ENCODE peak calls at places on chromosomes 6 and 20, in eight cellular contexts. M is hepatocyte, H is body of pancreas, A is lower lobe of right lung, R is tibial artery, P is fibroblast of lung, B is suprapubic skin, U is HepG2. G is an unnamed sample.

GRCh38 chr6:42453649-42454427 is 2.1 kb upstream of the TRERF1 start:
- DNase-seq in M (peak; percentile 76), H (peak; percentile 44), A (peak; percentile 53), R (peak; percentile 51), P (peak; percentile 66), B (peak; percentile 76), U (no peak), G (peak; percentile 74)

GRCh38 chr20:7503501-7503900 is 436.8 kb downstream of the HAO1 start:
- DNase-seq in M (no peak), H (no peak), A (no peak), R (no peak), P (peak; percentile 1), B (no peak), U (no peak), G (no peak)

GRCh38 chr6:101401792-101402617 is 8.5 kb downstream of the GRIK2 start:
- DNase-seq in M (peak; percentile 40), H (no peak), A (no peak), R (no peak), P (peak; percentile 20), B (no peak), U (no peak), G (no peak)

GRCh38 chr6:14951704-14952103 is 294.2 kb upstream of the JARID2 start:
- DNase-seq in M (no peak), H (no peak), A (no peak), R (no peak), P (no peak), B (no peak), U (no peak), G (no peak)

GRCh38 chr6:121595646-121596045 is 160.2 kb downstream of the GJA1 start:
- DNase-seq in M (no peak), H (no peak), A (no peak), R (no peak), P (no peak), B (no peak), U (no peak), G (no peak)

GRCh38 chr6:27275025-27275956 is 27.8 kb downstream of the PRSS16 start:
- DNase-seq in M (no peak), H (no peak), A (no peak), R (no peak), P (no peak), B (no peak), U (no peak), G (no peak)

GRCh38 chr6:89379281-89379680 is 26.8 kb upstream of the UBE2J1 start:
- DNase-seq in M (no peak), H (no peak), A (no peak), R (no peak), P (no peak), B (no peak), U (no peak), G (no peak)

GRCh38 chr6:166411721-166412151 is 29.0 kb upstream of the MPC1 start:
- DNase-seq in M (no peak), H (no peak), A (no peak), R (no peak), P (no peak), B (peak; percentile 47), U (no peak), G (no peak)

GRCh38 chr20:34473262-34473883 is 42.8 kb upstream of the DYNLRB1 start:
- DNase-seq in M (peak; percentile 65), H (no peak), A (no peak), R (peak; percentile 33), P (peak; percentile 35), B (peak; percentile 80), U (peak; percentile 72), G (peak; percentile 67)

GRCh38 chr20:63946986-63947637 is 9.1 kb downstream of the UCKL1 start:
- DNase-seq in M (no peak), H (peak; percentile 21), A (no peak), R (no peak), P (no peak), B (no peak), U (no peak), G (peak; percentile 55)

GRCh38 chr6:143064996-143065683 is 4.5 kb downstream of the AIG1 start:
- DNase-seq in M (peak; percentile 32), H (no peak), A (no peak), R (no peak), P (peak; percentile 70), B (no peak), U (peak; percentile 96), G (no peak)

GRCh38 chr20:59938221-59938620 is 1.9 kb downstream of the PPP1R3D start:
- DNase-seq in M (no peak), H (no peak), A (no peak), R (no peak), P (peak; percentile 50), B (no peak), U (no peak), G (no peak)

GRCh38 chr6:128208851-128209580 is 308.2 kb upstream of the THEMIS start:
- DNase-seq in M (no peak), H (no peak), A (no peak), R (no peak), P (peak; percentile 79), B (no peak), U (peak; percentile 14), G (no peak)

GRCh38 chr6:148298683-148299082 is 44.0 kb upstream of the SASH1 start:
- DNase-seq in M (no peak), H (no peak), A (no peak), R (no peak), P (no peak), B (no peak), U (no peak), G (no peak)

GRCh38 chr6:135383297-135383696 is 114.2 kb downstream of the AHI1 start:
- DNase-seq in M (no peak), H (no peak), A (no peak), R (no peak), P (no peak), B (no peak), U (no peak), G (no peak)

GRCh38 chr6:15443119-15443518 is 197.2 kb downstream of the JARID2 start:
- DNase-seq in M (no peak), H (no peak), A (no peak), R (no peak), P (peak; percentile 94), B (no peak), U (no peak), G (no peak)

GRCh38 chr6:148846778-148847761 is 100.2 kb downstream of the UST start:
- DNase-seq in M (no peak), H (peak; percentile 27), A (no peak), R (no peak), P (no peak), B (no peak), U (no peak), G (no peak)

GRCh38 chr6:159842035-159842434 is 42.0 kb downstream of the PNLDC1 start:
- DNase-seq in M (no peak), H (no peak), A (no peak), R (no peak), P (peak; percentile 4), B (no peak), U (peak; percentile 51), G (no peak)
- TF ChIP-seq CTCF in M (no peak), H (peak; percentile 35), A (peak; percentile 13), R (no peak), P (peak; percentile 45), B (no peak), U (peak; percentile 48), G (no peak)

GRCh38 chr6:109358204-109358603 is 24.1 kb downstream of the CD164 start:
- DNase-seq in M (no peak), H (no peak), A (no peak), R (no peak), P (no peak), B (no peak), U (no peak), G (no peak)

GRCh38 chr6:109356237-109356636 is 26.0 kb downstream of the CD164 start:
- DNase-seq in M (no peak), H (no peak), A (no peak), R (no peak), P (no peak), B (no peak), U (no peak), G (no peak)

GRCh38 chr6:109360791-109361190 is 21.5 kb downstream of the CD164 start:
- DNase-seq in M (no peak), H (no peak), A (no peak), R (no peak), P (no peak), B (no peak), U (no peak), G (no peak)

GRCh38 chr6:109360281-109360680 is 22.0 kb downstream of the CD164 start:
- DNase-seq in M (no peak), H (no peak), A (no peak), R (no peak), P (no peak), B (no peak), U (no peak), G (no peak)

DNA sequence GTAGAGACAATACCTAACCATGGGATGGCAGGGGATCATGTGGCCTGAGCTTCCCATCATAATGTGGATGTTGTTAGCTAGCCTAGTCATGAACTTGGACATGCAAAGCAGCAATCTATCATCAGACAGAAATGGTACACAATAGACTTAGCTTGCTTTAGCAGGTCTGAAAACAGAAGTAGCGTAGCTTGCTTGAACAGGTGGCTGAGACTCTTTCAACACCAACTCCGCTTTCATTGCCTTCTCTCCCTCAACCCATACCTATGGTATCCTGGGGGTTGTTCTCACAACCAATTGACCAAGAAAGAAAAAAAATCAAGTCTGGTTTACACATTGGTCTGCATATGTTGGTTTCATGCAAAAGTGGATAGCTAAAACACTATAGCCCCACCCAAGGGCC is 23.0 kb downstream of the CD164 start:
- DNase-seq in M (no peak), H (no peak), A (no peak), R (no peak), P (no peak), B (no peak), U (no peak), G (no peak)
- H3K36me3 ChIP-seq in M (no peaks in the 10 kb centered on the region), H (peaks cover 10% of the 10 kb centered on the region), A (peaks cover 44% of the 10 kb centered on the region), R (peaks cover 75% of the 10 kb centered on the region), P (peaks cover 7% of the 10 kb centered on the region), B (peaks cover 69% of the 10 kb centered on the region), U (peaks cover 36% of the 10 kb centered on the region), G (no peaks in the 10 kb centered on the region)

GRCh38 chr6:30744054-30744805 is at the start of gene IER3:
- DNase-seq in M (peak; percentile 94), H (peak; percentile 93), A (peak; percentile 85), R (peak; percentile 84), P (peak; percentile 94), B (peak; percentile 93), U (peak; percentile 89), G (peak; percentile 92)
- TF ChIP-seq CTCF in M (peak; percentile 73), H (peak; percentile 63), A (peak; percentile 79), R (peak; percentile 65), P (peak; percentile 65), B (peak; percentile 9), U (peak; percentile 67), G (peak; percentile 42)

GRCh38 chr6:154167163-154167562 is 128.1 kb downstream of the OPRM1 start:
- DNase-seq in M (no peak), H (no peak), A (peak; percentile 45), R (peak; percentile 31), P (no peak), B (no peak), U (no peak), G (no peak)
- H3K36me3 ChIP-seq in M (no peaks in the 10 kb centered on the region), H (no peaks in the 10 kb centered on the region), A (no peaks in the 10 kb centered on the region), R (no peaks in the 10 kb centered on the region), P (no peaks in the 10 kb centered on the region), B (no peaks in the 10 kb centered on the region), U (no peaks in the 10 kb centered on the region), G (no peaks in the 10 kb centered on the region)

G was measured in mucosa of descending colon.